ENCODE peak calls at places on chromosomes 3 and 15, in nine cellular contexts. Y, R, N, O, Z, U, L, G and H are unnamed samples.

GRCh38 chr15:29124581-29125381 is 144.8 kb downstream of the NSMCE3 start:
- DNase-seq in Y (no peak), R (no peak), N (peak), O (peak), Z (no peak), U (no peak), L (no peak), G (no peak), H (no peak)

GRCh38 chr3:71395470-71395869 is 188.1 kb downstream of the FOXP1 start:
- DNase-seq in Y (no peak), R (no peak), N (no peak), O (no peak), Z (no peak), U (no peak), L (no peak), G (no peak), H (no peak)

GRCh38 chr3:28726840-28727239 is 378.2 kb upstream of the AZI2 start:
- DNase-seq in Y (peak), R (no peak), N (peak), O (peak), Z (no peak), U (no peak), L (peak), G (no peak), H (peak)

GRCh38 chr3:155252535-155252934 is 40.9 kb downstream of the STRIT1 start:
- DNase-seq in Y (no peak), R (no peak), N (no peak), O (no peak), Z (no peak), U (no peak), L (no peak), G (no peak), H (peak)

GRCh38 chr15:42726114-42726513 is 10.8 kb downstream of the CDAN1 start:
- DNase-seq in Y (no peak), R (no peak), N (no peak), O (no peak), Z (no peak), U (no peak), L (no peak), G (no peak), H (no peak)

GRCh38 chr15:93141373-93141790 is 52.4 kb upstream of the RGMA start:
- DNase-seq in Y (no peak), R (no peak), N (no peak), O (no peak), Z (no peak), U (no peak), L (no peak), G (no peak), H (no peak)

GRCh38 chr3:9869955-9870354 is 10.1 kb downstream of the CIDEC start:
- DNase-seq in Y (no peak), R (no peak), N (no peak), O (no peak), Z (no peak), U (no peak), L (no peak), G (no peak), H (no peak)

GRCh38 chr3:4410174-4410573 is 56.9 kb downstream of the SUMF1 start:
- DNase-seq in Y (no peak), R (no peak), N (no peak), O (no peak), Z (no peak), U (no peak), L (no peak), G (no peak), H (peak)

GRCh38 chr15:32819406-32819930 is 101.7 kb downstream of the GREM1 start:
- DNase-seq in Y (no peak), R (no peak), N (peak), O (no peak), Z (no peak), U (no peak), L (no peak), G (no peak), H (no peak)

GRCh38 chr3:16399473-16399872 is 114.0 kb downstream of the RFTN1 start:
- DNase-seq in Y (no peak), R (no peak), N (peak), O (no peak), Z (no peak), U (no peak), L (peak), G (peak), H (peak)

GRCh38 chr3:72768976-72769375 is 79.3 kb downstream of the SHQ1 start:
- DNase-seq in Y (no peak), R (no peak), N (no peak), O (no peak), Z (no peak), U (no peak), L (no peak), G (no peak), H (no peak)

GRCh38 chr15:51318382-51319150 is 19.8 kb downstream of the CYP19A1 start:
- DNase-seq in Y (no peak), R (no peak), N (peak), O (no peak), Z (no peak), U (no peak), L (peak), G (no peak), H (no peak)

GRCh38 chr3:66466606-66467270 is 34.1 kb downstream of the LRIG1 start:
- DNase-seq in Y (no peak), R (no peak), N (no peak), O (no peak), Z (no peak), U (no peak), L (no peak), G (no peak), H (no peak)

GRCh38 chr3:173681188-173681587 is 283.6 kb downstream of the NLGN1 start:
- DNase-seq in Y (no peak), R (no peak), N (no peak), O (no peak), Z (no peak), U (no peak), L (no peak), G (no peak), H (no peak)

GRCh38 chr3:169871129-169871886 is 1.6 kb upstream of the LRRC31 start:
- DNase-seq in Y (no peak), R (no peak), N (no peak), O (no peak), Z (no peak), U (no peak), L (no peak), G (no peak), H (peak)

GRCh38 chr3:33491697-33492096 is 51.5 kb upstream of the UBP1 start:
- DNase-seq in Y (no peak), R (no peak), N (no peak), O (no peak), Z (no peak), U (no peak), L (no peak), G (no peak), H (no peak)

GRCh38 chr3:101814835-101815234 is 34.5 kb upstream of the NFKBIZ start:
- DNase-seq in Y (no peak), R (no peak), N (no peak), O (no peak), Z (no peak), U (no peak), L (no peak), G (no peak), H (no peak)

GRCh38 chr15:81336568-81336967 is 12.6 kb upstream of the STARD5 start:
- DNase-seq in Y (no peak), R (no peak), N (peak), O (no peak), Z (no peak), U (no peak), L (no peak), G (no peak), H (peak)

GRCh38 chr15:83205725-83206324 is 1.8 kb downstream of the HDGFL3 start:
- DNase-seq in Y (no peak), R (no peak), N (peak), O (no peak), Z (no peak), U (no peak), L (no peak), G (no peak), H (no peak)

GRCh38 chr15:73239564-73240208 is 129.1 kb downstream of the HCN4 start:
- DNase-seq in Y (no peak), R (no peak), N (no peak), O (no peak), Z (no peak), U (no peak), L (no peak), G (no peak), H (peak)

GRCh38 chr3:74423867-74424266 is 190.6 kb downstream of the CNTN3 start:
- DNase-seq in Y (no peak), R (no peak), N (no peak), O (no peak), Z (no peak), U (no peak), L (no peak), G (no peak), H (no peak)

GRCh38 chr3:44915702-44916438 is 41.5 kb downstream of the TGM4 start:
- DNase-seq in Y (no peak), R (no peak), N (no peak), O (no peak), Z (no peak), U (no peak), L (no peak), G (no peak), H (no peak)

GRCh38 chr15:94168250-94168649 is 63.1 kb upstream of the MCTP2 start:
- DNase-seq in Y (peak), R (no peak), N (no peak), O (no peak), Z (no peak), U (no peak), L (no peak), G (no peak), H (peak)

GRCh38 chr3:194860725-194861124 is 175.0 kb downstream of the FAM43A start:
- DNase-seq in Y (no peak), R (no peak), N (no peak), O (peak), Z (no peak), U (no peak), L (no peak), G (no peak), H (no peak)